ENCODE peak calls at places on chromosomes 7 and 10, in nine cellular contexts. One of them, this sample, is unnamed.

GRCh38 chr10:114719311-114719710 is 61.2 kb upstream of the ABLIM1 start:
- DNase-seq in kidney: no peak
- DNase-seq in choroid plexus epithelial cell: no peak
- DNase-seq in activated CD8-positive, alpha-beta memory T cell treated with anti-CD3 and anti-CD28 coated beads for 48 hours: no peak
- DNase-seq in GM04504: no peak
- DNase-seq in posterior cingulate gyrus: no peak
- DNase-seq in stimulated activated CD8-positive, alpha-beta memory T cell treated with anti-CD3 and anti-CD28 coated beads, Interleukin-15, amount 100 ng/mL, for 4 hours: no peak
- DNase-seq in amygdala: no peak
- DNase-seq in GM23248: no peak
- DNase-seq in this sample: no peak

GRCh38 chr10:95319239-95319638 is 28.4 kb upstream of the PDLIM1 start:
- DNase-seq in activated CD8-positive, alpha-beta memory T cell treated with anti-CD3 and anti-CD28 coated beads for 48 hours: no peak
- DNase-seq in stimulated activated CD8-positive, alpha-beta memory T cell treated with anti-CD3 and anti-CD28 coated beads, Interleukin-15, amount 100 ng/mL, for 4 hours: no peak
- DNase-seq in posterior cingulate gyrus: no peak
- DNase-seq in amygdala: no peak
- DNase-seq in GM23248: peak; percentile 26
- DNase-seq in choroid plexus epithelial cell: peak; percentile 50
- DNase-seq in GM04504: no peak
- DNase-seq in kidney: no peak
- DNase-seq in this sample: no peak

GRCh38 chr7:120741371-120742042 is 116.4 kb downstream of the TSPAN12 start:
- DNase-seq in kidney: no peak
- DNase-seq in amygdala: no peak
- DNase-seq in posterior cingulate gyrus: no peak
- DNase-seq in stimulated activated CD8-positive, alpha-beta memory T cell treated with anti-CD3 and anti-CD28 coated beads, Interleukin-15, amount 100 ng/mL, for 4 hours: no peak
- DNase-seq in activated CD8-positive, alpha-beta memory T cell treated with anti-CD3 and anti-CD28 coated beads for 48 hours: no peak
- DNase-seq in GM04504: no peak
- DNase-seq in choroid plexus epithelial cell: no peak
- DNase-seq in GM23248: no peak
- DNase-seq in this sample: no peak

GRCh38 chr7:151742713-151743480 is 134.0 kb downstream of the PRKAG2 start:
- DNase-seq in kidney: peak; percentile 37
- DNase-seq in amygdala: no peak
- DNase-seq in posterior cingulate gyrus: no peak
- DNase-seq in activated CD8-positive, alpha-beta memory T cell treated with anti-CD3 and anti-CD28 coated beads for 48 hours: no peak
- DNase-seq in GM04504: no peak
- DNase-seq in choroid plexus epithelial cell: no peak
- DNase-seq in GM23248: no peak
- DNase-seq in stimulated activated CD8-positive, alpha-beta memory T cell treated with anti-CD3 and anti-CD28 coated beads, Interleukin-15, amount 100 ng/mL, for 4 hours: no peak
- DNase-seq in this sample: no peak

GRCh38 chr10:123516291-123516690 is 149.9 kb upstream of the GPR26 start:
- DNase-seq in GM23248: no peak
- DNase-seq in amygdala: no peak
- DNase-seq in kidney: no peak
- DNase-seq in posterior cingulate gyrus: no peak
- DNase-seq in stimulated activated CD8-positive, alpha-beta memory T cell treated with anti-CD3 and anti-CD28 coated beads, Interleukin-15, amount 100 ng/mL, for 4 hours: no peak
- DNase-seq in activated CD8-positive, alpha-beta memory T cell treated with anti-CD3 and anti-CD28 coated beads for 48 hours: no peak
- DNase-seq in GM04504: no peak
- DNase-seq in choroid plexus epithelial cell: no peak
- DNase-seq in this sample: no peak

GRCh38 chr10:113947138-113948011 is 92.9 kb downstream of the NHLRC2 start:
- DNase-seq in kidney: no peak
- DNase-seq in stimulated activated CD8-positive, alpha-beta memory T cell treated with anti-CD3 and anti-CD28 coated beads, Interleukin-15, amount 100 ng/mL, for 4 hours: no peak
- DNase-seq in amygdala: no peak
- DNase-seq in posterior cingulate gyrus: no peak
- DNase-seq in GM23248: no peak
- DNase-seq in activated CD8-positive, alpha-beta memory T cell treated with anti-CD3 and anti-CD28 coated beads for 48 hours: no peak
- DNase-seq in GM04504: no peak
- DNase-seq in choroid plexus epithelial cell: no peak
- DNase-seq in this sample: no peak

GRCh38 chr10:13593560-13593959 is 6.8 kb downstream of the PRPF18 start:
- DNase-seq in kidney: no peak
- DNase-seq in GM04504: peak; percentile 84
- DNase-seq in posterior cingulate gyrus: no peak
- DNase-seq in stimulated activated CD8-positive, alpha-beta memory T cell treated with anti-CD3 and anti-CD28 coated beads, Interleukin-15, amount 100 ng/mL, for 4 hours: no peak
- DNase-seq in GM23248: peak; percentile 61
- DNase-seq in choroid plexus epithelial cell: no peak
- DNase-seq in amygdala: no peak
- DNase-seq in activated CD8-positive, alpha-beta memory T cell treated with anti-CD3 and anti-CD28 coated beads for 48 hours: no peak
- DNase-seq in this sample: no peak

GRCh38 chr7:64876792-64877713 is 26.0 kb upstream of the ZNF273 start:
- DNase-seq in stimulated activated CD8-positive, alpha-beta memory T cell treated with anti-CD3 and anti-CD28 coated beads, Interleukin-15, amount 100 ng/mL, for 4 hours: peak; percentile 49
- DNase-seq in activated CD8-positive, alpha-beta memory T cell treated with anti-CD3 and anti-CD28 coated beads for 48 hours: peak; percentile 39
- DNase-seq in kidney: peak; percentile 83
- DNase-seq in posterior cingulate gyrus: peak; percentile 80
- DNase-seq in GM23248: peak; percentile 41
- DNase-seq in amygdala: peak; percentile 38
- DNase-seq in GM04504: no peak
- DNase-seq in choroid plexus epithelial cell: peak; percentile 19
- DNase-seq in this sample: peak; percentile 75

GRCh38 chr10:69721690-69722310 is 79.9 kb upstream of the COL13A1 start:
- DNase-seq in activated CD8-positive, alpha-beta memory T cell treated with anti-CD3 and anti-CD28 coated beads for 48 hours: no peak
- DNase-seq in stimulated activated CD8-positive, alpha-beta memory T cell treated with anti-CD3 and anti-CD28 coated beads, Interleukin-15, amount 100 ng/mL, for 4 hours: no peak
- DNase-seq in GM23248: peak; percentile 43
- DNase-seq in amygdala: no peak
- DNase-seq in posterior cingulate gyrus: no peak
- DNase-seq in GM04504: no peak
- DNase-seq in choroid plexus epithelial cell: peak; percentile 85
- DNase-seq in kidney: no peak
- DNase-seq in this sample: no peak

GRCh38 chr7:151725844-151726770 is 150.8 kb downstream of the PRKAG2 start:
- DNase-seq in GM23248: no peak
- DNase-seq in posterior cingulate gyrus: no peak
- DNase-seq in amygdala: no peak
- DNase-seq in GM04504: no peak
- DNase-seq in choroid plexus epithelial cell: no peak
- DNase-seq in kidney: peak; percentile 61
- DNase-seq in activated CD8-positive, alpha-beta memory T cell treated with anti-CD3 and anti-CD28 coated beads for 48 hours: no peak
- DNase-seq in stimulated activated CD8-positive, alpha-beta memory T cell treated with anti-CD3 and anti-CD28 coated beads, Interleukin-15, amount 100 ng/mL, for 4 hours: no peak
- DNase-seq in this sample: no peak

GRCh38 chr10:93115661-93116383 is 42.1 kb downstream of the CYP26A1 start:
- DNase-seq in stimulated activated CD8-positive, alpha-beta memory T cell treated with anti-CD3 and anti-CD28 coated beads, Interleukin-15, amount 100 ng/mL, for 4 hours: peak; percentile 28
- DNase-seq in GM23248: peak; percentile 62
- DNase-seq in kidney: no peak
- DNase-seq in activated CD8-positive, alpha-beta memory T cell treated with anti-CD3 and anti-CD28 coated beads for 48 hours: peak; percentile 62
- DNase-seq in amygdala: no peak
- DNase-seq in GM04504: no peak
- DNase-seq in choroid plexus epithelial cell: peak; percentile 59
- DNase-seq in posterior cingulate gyrus: no peak
- DNase-seq in this sample: peak; percentile 64

GRCh38 chr10:94206176-94206575 is 156.6 kb downstream of the NOC3L start:
- DNase-seq in activated CD8-positive, alpha-beta memory T cell treated with anti-CD3 and anti-CD28 coated beads for 48 hours: no peak
- DNase-seq in stimulated activated CD8-positive, alpha-beta memory T cell treated with anti-CD3 and anti-CD28 coated beads, Interleukin-15, amount 100 ng/mL, for 4 hours: no peak
- DNase-seq in kidney: no peak
- DNase-seq in GM04504: no peak
- DNase-seq in amygdala: no peak
- DNase-seq in GM23248: no peak
- DNase-seq in posterior cingulate gyrus: no peak
- DNase-seq in choroid plexus epithelial cell: no peak
- DNase-seq in this sample: no peak

GRCh38 chr7:84701524-84702306 is 485.1 kb downstream of the SEMA3D start:
- DNase-seq in amygdala: no peak
- DNase-seq in posterior cingulate gyrus: no peak
- DNase-seq in GM23248: peak; percentile 87
- DNase-seq in kidney: no peak
- DNase-seq in choroid plexus epithelial cell: peak; percentile 96
- DNase-seq in stimulated activated CD8-positive, alpha-beta memory T cell treated with anti-CD3 and anti-CD28 coated beads, Interleukin-15, amount 100 ng/mL, for 4 hours: no peak
- DNase-seq in activated CD8-positive, alpha-beta memory T cell treated with anti-CD3 and anti-CD28 coated beads for 48 hours: no peak
- DNase-seq in GM04504: peak; percentile 71
- DNase-seq in this sample: no peak

GRCh38 chr10:124966008-124966407 is 24.1 kb downstream of the ZRANB1 start:
- DNase-seq in kidney: no peak
- DNase-seq in GM04504: no peak
- DNase-seq in choroid plexus epithelial cell: peak; percentile 46
- DNase-seq in stimulated activated CD8-positive, alpha-beta memory T cell treated with anti-CD3 and anti-CD28 coated beads, Interleukin-15, amount 100 ng/mL, for 4 hours: no peak
- DNase-seq in posterior cingulate gyrus: no peak
- DNase-seq in GM23248: no peak
- DNase-seq in amygdala: no peak
- DNase-seq in activated CD8-positive, alpha-beta memory T cell treated with anti-CD3 and anti-CD28 coated beads for 48 hours: no peak
- DNase-seq in this sample: no peak

GRCh38 chr10:79002336-79002735 is 66.4 kb upstream of the ZMIZ1 start:
- DNase-seq in activated CD8-positive, alpha-beta memory T cell treated with anti-CD3 and anti-CD28 coated beads for 48 hours: no peak
- DNase-seq in amygdala: no peak
- DNase-seq in kidney: no peak
- DNase-seq in posterior cingulate gyrus: no peak
- DNase-seq in stimulated activated CD8-positive, alpha-beta memory T cell treated with anti-CD3 and anti-CD28 coated beads, Interleukin-15, amount 100 ng/mL, for 4 hours: no peak
- DNase-seq in choroid plexus epithelial cell: no peak
- DNase-seq in GM04504: no peak
- DNase-seq in GM23248: no peak
- DNase-seq in this sample: no peak

GRCh38 chr10:103757531-103758293 is 97.7 kb downstream of the SH3PXD2A start:
- DNase-seq in choroid plexus epithelial cell: peak; percentile 82
- DNase-seq in GM04504: peak; percentile 68
- DNase-seq in kidney: peak; percentile 79
- DNase-seq in posterior cingulate gyrus: no peak
- DNase-seq in GM23248: peak; percentile 77
- DNase-seq in activated CD8-positive, alpha-beta memory T cell treated with anti-CD3 and anti-CD28 coated beads for 48 hours: peak; percentile 49
- DNase-seq in stimulated activated CD8-positive, alpha-beta memory T cell treated with anti-CD3 and anti-CD28 coated beads, Interleukin-15, amount 100 ng/mL, for 4 hours: peak; percentile 46
- DNase-seq in amygdala: no peak
- DNase-seq in this sample: peak; percentile 74

GRCh38 chr10:65570143-65571010 is 1355.5 kb upstream of the LRRTM3 start:
- DNase-seq in amygdala: no peak
- DNase-seq in kidney: peak; percentile 64
- DNase-seq in activated CD8-positive, alpha-beta memory T cell treated with anti-CD3 and anti-CD28 coated beads for 48 hours: no peak
- DNase-seq in stimulated activated CD8-positive, alpha-beta memory T cell treated with anti-CD3 and anti-CD28 coated beads, Interleukin-15, amount 100 ng/mL, for 4 hours: no peak
- DNase-seq in choroid plexus epithelial cell: peak; percentile 59
- DNase-seq in GM23248: no peak
- DNase-seq in GM04504: no peak
- DNase-seq in posterior cingulate gyrus: no peak
- DNase-seq in this sample: no peak

GRCh38 chr7:151391358-151391730 is 18.5 kb downstream of the WDR86 start:
- DNase-seq in kidney: no peak
- DNase-seq in choroid plexus epithelial cell: no peak
- DNase-seq in GM04504: no peak
- DNase-seq in amygdala: no peak
- DNase-seq in stimulated activated CD8-positive, alpha-beta memory T cell treated with anti-CD3 and anti-CD28 coated beads, Interleukin-15, amount 100 ng/mL, for 4 hours: no peak
- DNase-seq in GM23248: no peak
- DNase-seq in activated CD8-positive, alpha-beta memory T cell treated with anti-CD3 and anti-CD28 coated beads for 48 hours: no peak
- DNase-seq in posterior cingulate gyrus: no peak
- DNase-seq in this sample: no peak

GRCh38 chr10:120221873-120222485 is 235.0 kb upstream of the PLPP4 start:
- DNase-seq in GM23248: peak; percentile 80
- DNase-seq in amygdala: no peak
- DNase-seq in choroid plexus epithelial cell: peak; percentile 79
- DNase-seq in stimulated activated CD8-positive, alpha-beta memory T cell treated with anti-CD3 and anti-CD28 coated beads, Interleukin-15, amount 100 ng/mL, for 4 hours: no peak
- DNase-seq in activated CD8-positive, alpha-beta memory T cell treated with anti-CD3 and anti-CD28 coated beads for 48 hours: no peak
- DNase-seq in kidney: no peak
- DNase-seq in posterior cingulate gyrus: no peak
- DNase-seq in GM04504: peak; percentile 18
- DNase-seq in this sample: no peak

GRCh38 chr10:62426086-62426485 is 51.9 kb downstream of the ZNF365 start:
- DNase-seq in GM23248: peak; percentile 62
- DNase-seq in stimulated activated CD8-positive, alpha-beta memory T cell treated with anti-CD3 and anti-CD28 coated beads, Interleukin-15, amount 100 ng/mL, for 4 hours: no peak
- DNase-seq in posterior cingulate gyrus: no peak
- DNase-seq in GM04504: no peak
- DNase-seq in choroid plexus epithelial cell: no peak
- DNase-seq in amygdala: no peak
- DNase-seq in activated CD8-positive, alpha-beta memory T cell treated with anti-CD3 and anti-CD28 coated beads for 48 hours: peak; percentile 11
- DNase-seq in kidney: no peak
- DNase-seq in this sample: no peak

GRCh38 chr7:73970801-73971229 is 57.2 kb upstream of the ELN start:
- DNase-seq in GM23248: no peak
- DNase-seq in activated CD8-positive, alpha-beta memory T cell treated with anti-CD3 and anti-CD28 coated beads for 48 hours: no peak
- DNase-seq in amygdala: no peak
- DNase-seq in stimulated activated CD8-positive, alpha-beta memory T cell treated with anti-CD3 and anti-CD28 coated beads, Interleukin-15, amount 100 ng/mL, for 4 hours: no peak
- DNase-seq in choroid plexus epithelial cell: no peak
- DNase-seq in GM04504: no peak
- DNase-seq in kidney: peak; percentile 70
- DNase-seq in posterior cingulate gyrus: no peak
- DNase-seq in this sample: no peak

GRCh38 chr10:28719789-28720436 is 42.6 kb downstream of the BAMBI start:
- DNase-seq in posterior cingulate gyrus: no peak
- DNase-seq in amygdala: no peak
- DNase-seq in activated CD8-positive, alpha-beta memory T cell treated with anti-CD3 and anti-CD28 coated beads for 48 hours: no peak
- DNase-seq in GM04504: no peak
- DNase-seq in GM23248: peak; percentile 4
- DNase-seq in stimulated activated CD8-positive, alpha-beta memory T cell treated with anti-CD3 and anti-CD28 coated beads, Interleukin-15, amount 100 ng/mL, for 4 hours: no peak
- DNase-seq in choroid plexus epithelial cell: peak; percentile 60
- DNase-seq in kidney: peak; percentile 8
- DNase-seq in this sample: no peak

GRCh38 chr10:113087082-113088029 is 137.3 kb downstream of the TCF7L2 start:
- DNase-seq in posterior cingulate gyrus: no peak
- DNase-seq in kidney: peak; percentile 74
- DNase-seq in GM23248: peak; percentile 100
- DNase-seq in stimulated activated CD8-positive, alpha-beta memory T cell treated with anti-CD3 and anti-CD28 coated beads, Interleukin-15, amount 100 ng/mL, for 4 hours: no peak
- DNase-seq in choroid plexus epithelial cell: peak; percentile 100
- DNase-seq in GM04504: peak; percentile 98
- DNase-seq in amygdala: no peak
- DNase-seq in activated CD8-positive, alpha-beta memory T cell treated with anti-CD3 and anti-CD28 coated beads for 48 hours: no peak
- DNase-seq in this sample: no peak

GRCh38 chr7:152086513-152086912 is 61.0 kb downstream of the GALNT11 start:
- DNase-seq in kidney: no peak
- DNase-seq in activated CD8-positive, alpha-beta memory T cell treated with anti-CD3 and anti-CD28 coated beads for 48 hours: no peak
- DNase-seq in GM04504: no peak
- DNase-seq in choroid plexus epithelial cell: no peak
- DNase-seq in stimulated activated CD8-positive, alpha-beta memory T cell treated with anti-CD3 and anti-CD28 coated beads, Interleukin-15, amount 100 ng/mL, for 4 hours: no peak
- DNase-seq in posterior cingulate gyrus: no peak
- DNase-seq in GM23248: no peak
- DNase-seq in amygdala: no peak
- DNase-seq in this sample: no peak

GRCh38 chr7:146090023-146090645 is 26.5 kb upstream of the CNTNAP2 start:
- DNase-seq in kidney: no peak
- DNase-seq in activated CD8-positive, alpha-beta memory T cell treated with anti-CD3 and anti-CD28 coated beads for 48 hours: no peak
- DNase-seq in amygdala: no peak
- DNase-seq in choroid plexus epithelial cell: peak; percentile 74
- DNase-seq in posterior cingulate gyrus: no peak
- DNase-seq in stimulated activated CD8-positive, alpha-beta memory T cell treated with anti-CD3 and anti-CD28 coated beads, Interleukin-15, amount 100 ng/mL, for 4 hours: no peak
- DNase-seq in GM23248: peak; percentile 18
- DNase-seq in GM04504: no peak
- DNase-seq in this sample: no peak

GRCh38 chr7:158648787-158649186 is 55.8 kb downstream of the NCAPG2 start:
- DNase-seq in GM23248: peak; percentile 50
- DNase-seq in stimulated activated CD8-positive, alpha-beta memory T cell treated with anti-CD3 and anti-CD28 coated beads, Interleukin-15, amount 100 ng/mL, for 4 hours: no peak
- DNase-seq in GM04504: no peak
- DNase-seq in choroid plexus epithelial cell: peak; percentile 38
- DNase-seq in kidney: no peak
- DNase-seq in amygdala: no peak
- DNase-seq in posterior cingulate gyrus: no peak
- DNase-seq in activated CD8-positive, alpha-beta memory T cell treated with anti-CD3 and anti-CD28 coated beads for 48 hours: no peak
- DNase-seq in this sample: no peak

GRCh38 chr10:70513848-70514309 is 35.3 kb downstream of the PALD1 start:
- DNase-seq in stimulated activated CD8-positive, alpha-beta memory T cell treated with anti-CD3 and anti-CD28 coated beads, Interleukin-15, amount 100 ng/mL, for 4 hours: no peak
- DNase-seq in kidney: peak; percentile 78
- DNase-seq in GM23248: no peak
- DNase-seq in activated CD8-positive, alpha-beta memory T cell treated with anti-CD3 and anti-CD28 coated beads for 48 hours: no peak
- DNase-seq in GM04504: no peak
- DNase-seq in amygdala: no peak
- DNase-seq in choroid plexus epithelial cell: peak; percentile 25
- DNase-seq in posterior cingulate gyrus: no peak
- DNase-seq in this sample: no peak

GRCh38 chr10:8305871-8306652 is 251.6 kb downstream of the GATA3 start:
- DNase-seq in kidney: no peak
- DNase-seq in stimulated activated CD8-positive, alpha-beta memory T cell treated with anti-CD3 and anti-CD28 coated beads, Interleukin-15, amount 100 ng/mL, for 4 hours: no peak
- DNase-seq in GM04504: no peak
- DNase-seq in choroid plexus epithelial cell: no peak
- DNase-seq in posterior cingulate gyrus: no peak
- DNase-seq in GM23248: no peak
- DNase-seq in activated CD8-positive, alpha-beta memory T cell treated with anti-CD3 and anti-CD28 coated beads for 48 hours: no peak
- DNase-seq in amygdala: no peak
- DNase-seq in this sample: no peak

GRCh38 chr10:123149568-123150228 is 1.8 kb downstream of the HMX2 start:
- DNase-seq in choroid plexus epithelial cell: peak; percentile 37
- DNase-seq in activated CD8-positive, alpha-beta memory T cell treated with anti-CD3 and anti-CD28 coated beads for 48 hours: no peak
- DNase-seq in stimulated activated CD8-positive, alpha-beta memory T cell treated with anti-CD3 and anti-CD28 coated beads, Interleukin-15, amount 100 ng/mL, for 4 hours: no peak
- DNase-seq in GM04504: no peak
- DNase-seq in amygdala: no peak
- DNase-seq in posterior cingulate gyrus: no peak
- DNase-seq in GM23248: peak; percentile 70
- DNase-seq in kidney: peak; percentile 68
- DNase-seq in this sample: peak; percentile 66

GRCh38 chr10:6737758-6738463 is 157.8 kb upstream of the PRKCQ start:
- DNase-seq in stimulated activated CD8-positive, alpha-beta memory T cell treated with anti-CD3 and anti-CD28 coated beads, Interleukin-15, amount 100 ng/mL, for 4 hours: no peak
- DNase-seq in choroid plexus epithelial cell: peak; percentile 48
- DNase-seq in amygdala: no peak
- DNase-seq in GM23248: peak; percentile 68
- DNase-seq in posterior cingulate gyrus: no peak
- DNase-seq in activated CD8-positive, alpha-beta memory T cell treated with anti-CD3 and anti-CD28 coated beads for 48 hours: no peak
- DNase-seq in kidney: no peak
- DNase-seq in GM04504: no peak
- DNase-seq in this sample: no peak

GRCh38 chr7:150695654-150696053 is 10.1 kb downstream of the GIMAP2 start:
- DNase-seq in activated CD8-positive, alpha-beta memory T cell treated with anti-CD3 and anti-CD28 coated beads for 48 hours: no peak
- DNase-seq in choroid plexus epithelial cell: no peak
- DNase-seq in GM04504: no peak
- DNase-seq in GM23248: no peak
- DNase-seq in posterior cingulate gyrus: no peak
- DNase-seq in amygdala: no peak
- DNase-seq in stimulated activated CD8-positive, alpha-beta memory T cell treated with anti-CD3 and anti-CD28 coated beads, Interleukin-15, amount 100 ng/mL, for 4 hours: no peak
- DNase-seq in kidney: no peak
- DNase-seq in this sample: no peak